ENCODE peak calls at places on chromosomes 6 and 20, in ten cellular contexts. T, Q, A, N, B, Z, O, K, L and D are unnamed samples.

GRCh38 chr6:170076466-170077165 is 214.3 kb downstream of the DLL1 start:
- DNase-seq in O (no peak), N (no peak), B (no peak), Q (no peak), L (peak; percentile 49), K (no peak), T (no peak), Z (no peak), A (peak; percentile 3), D (no peak)

GRCh38 chr6:100462990-100463684 is 1.6 kb downstream of the SIM1 start:
- DNase-seq in O (no peak), B (no peak), N (no peak), Z (no peak), Q (no peak), K (no peak), L (no peak), T (no peak), A (no peak), D (no peak)

GRCh38 chr6:33177552-33178446 is 14.5 kb downstream of the COL11A2 start:
- DNase-seq in B (no peak), Z (no peak), Q (no peak), K (no peak), N (no peak), O (no peak), A (no peak), T (no peak), L (peak; percentile 51), D (no peak)

GRCh38 chr6:34888441-34888820 is 589 bp upstream of the TAF11 start:
- DNase-seq in Q (no peak), B (no peak), A (no peak), N (no peak), Z (no peak), L (no peak), O (no peak), K (no peak), T (no peak), D (no peak)

GRCh38 chr6:108735991-108736345 is 112.3 kb upstream of the ARMC2 start:
- DNase-seq in K (no peak), B (no peak), N (no peak), Z (no peak), L (no peak), T (no peak), O (no peak), A (peak; percentile 49), Q (no peak), D (peak; percentile 43)

GRCh38 chr20:63625771-63626423 is 1.0 kb downstream of the GMEB2 start:
- DNase-seq in A (peak; percentile 27), K (peak; percentile 27), T (peak; percentile 17), Z (peak; percentile 25), B (peak; percentile 32), N (peak; percentile 34), L (no peak), Q (no peak), O (peak; percentile 34), D (peak; percentile 60)

GRCh38 chr6:46320505-46320904 is 149.7 kb upstream of the ENPP5 start:
- DNase-seq in Z (peak; percentile 12), O (no peak), A (no peak), N (no peak), B (no peak), K (peak; percentile 41), T (no peak), L (no peak), Q (no peak), D (no peak)

GRCh38 chr6:141510803-141511202 is 621.9 kb upstream of the GJE1 start:
- DNase-seq in Q (no peak), N (no peak), O (no peak), A (no peak), L (no peak), T (peak; percentile 23), K (no peak), B (no peak), Z (no peak), D (no peak)

GRCh38 chr6:5223309-5223708 is 37.4 kb downstream of the LYRM4 start:
- DNase-seq in B (no peak), T (no peak), O (no peak), K (no peak), L (no peak), N (no peak), Z (no peak), A (no peak), Q (no peak), D (no peak)

GRCh38 chr6:5215799-5216198 is 45.0 kb downstream of the LYRM4 start:
- DNase-seq in K (no peak), Q (no peak), O (no peak), B (no peak), A (peak; percentile 10), N (no peak), L (no peak), T (no peak), Z (no peak), D (no peak)

GRCh38 chr6:5219292-5219691 is 41.5 kb downstream of the LYRM4 start:
- DNase-seq in N (no peak), Q (no peak), O (no peak), A (no peak), B (no peak), K (no peak), Z (no peak), T (no peak), L (no peak), D (no peak)

GRCh38 chr6:5215181-5215580 is 45.6 kb downstream of the LYRM4 start:
- DNase-seq in T (peak; percentile 55), Q (peak; percentile 40), N (no peak), K (no peak), B (peak; percentile 14), A (no peak), L (no peak), O (no peak), Z (peak; percentile 41), D (no peak)

GRCh38 chr6:5220436-5220835 is 40.3 kb downstream of the LYRM4 start:
- DNase-seq in K (no peak), B (no peak), L (no peak), O (no peak), A (no peak), Q (no peak), T (no peak), Z (no peak), N (no peak), D (no peak)
- TF ChIP-seq CTCF in K (no peak), B (no peak), L (no peak), O (no peak), A (no peak), Q (no peak), T (no peak), Z (no peak), N (no peak), D (no peak)

DNA sequence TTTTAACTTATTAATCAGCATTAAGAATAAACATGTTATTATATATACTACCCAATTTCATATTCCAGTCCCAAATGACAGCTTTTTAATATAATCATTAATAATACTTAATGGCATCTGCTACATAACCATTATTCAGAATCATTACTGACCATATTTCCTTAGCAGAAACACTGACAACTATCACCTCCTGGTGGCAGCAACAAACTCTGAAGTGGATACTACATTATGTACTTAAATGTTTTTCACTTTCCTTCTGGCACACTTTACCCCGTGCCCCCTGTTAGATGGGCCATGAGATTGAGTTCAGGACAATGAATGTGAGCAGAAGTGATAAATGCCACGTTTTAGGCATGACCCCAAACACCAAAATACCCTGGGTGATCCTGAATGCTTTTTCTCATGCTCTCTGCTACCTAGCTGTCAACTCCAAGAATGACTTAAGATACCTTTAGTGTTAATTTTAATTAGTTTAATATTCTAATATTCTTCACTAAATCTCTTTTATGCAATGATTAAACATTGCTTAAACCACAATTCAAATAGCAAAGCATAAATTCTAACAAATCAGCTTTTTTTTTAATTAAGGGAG is 77.1 kb downstream of the LMBRD1 start:
- DNase-seq in A (no peak), O (no peak), T (peak; percentile 37), K (peak; percentile 42), Q (no peak), L (no peak), B (peak; percentile 47), Z (peak; percentile 65), N (peak; percentile 26), D (no peak)
- TF ChIP-seq CTCF in A (no peak), O (peak; percentile 42), T (peak; percentile 47), K (peak; percentile 50), Q (peak; percentile 56), L (no peak), B (peak; percentile 47), Z (peak; percentile 50), N (peak; percentile 35), D (no peak)

DNA sequence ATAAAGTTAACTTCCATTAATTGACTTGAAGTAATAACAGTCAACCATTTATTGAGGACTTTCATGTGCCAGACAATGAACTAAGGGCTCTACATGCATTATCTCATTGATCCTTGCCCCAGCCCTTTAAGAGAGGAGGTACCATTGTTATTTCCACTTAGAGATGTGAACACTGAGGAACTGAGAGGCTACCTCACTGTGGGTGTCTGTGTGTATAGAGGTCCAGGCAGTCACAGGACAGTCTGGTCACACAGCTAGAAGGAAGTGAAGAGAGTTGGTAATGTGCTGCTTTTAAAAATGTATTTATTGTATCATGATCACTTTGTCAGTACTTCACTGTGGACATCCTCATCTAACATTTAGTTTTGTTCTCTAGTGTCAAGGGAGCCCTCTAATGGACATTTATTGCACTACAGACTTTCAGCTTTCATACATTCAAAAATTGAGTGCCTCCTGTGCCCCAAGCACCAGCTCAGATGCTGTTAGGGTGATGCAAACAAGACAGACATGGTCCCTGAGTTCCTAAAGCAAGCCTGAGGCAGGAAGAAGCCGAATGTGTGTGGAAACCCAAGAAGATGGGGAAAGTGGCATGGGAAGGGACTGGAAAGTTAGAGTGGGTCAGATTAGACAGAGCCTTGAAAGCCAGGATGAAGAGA is 122.9 kb downstream of the SLC16A10 start:
- DNase-seq in N (no peak), Q (peak; percentile 27), K (peak; percentile 64), O (no peak), A (no peak), T (peak; percentile 57), L (no peak), B (peak; percentile 71), Z (peak; percentile 79), D (no peak)
- TF ChIP-seq CTCF in N (peak; percentile 80), Q (peak; percentile 75), K (peak; percentile 75), O (peak; percentile 73), A (peak; percentile 64), T (peak; percentile 79), L (peak; percentile 57), B (peak; percentile 69), Z (peak; percentile 62), D (no peak)

GRCh38 chr20:18287915-18288747 is at the start of gene ZNF133:
- DNase-seq in B (peak; percentile 95), O (peak; percentile 96), T (peak; percentile 89), Q (peak; percentile 57), K (peak; percentile 86), A (peak; percentile 98), Z (peak; percentile 93), N (peak; percentile 97), L (peak; percentile 97), D (peak; percentile 100)

GRCh38 chr20:18287546-18287914 is 797 bp upstream of the ZNF133 start:
- DNase-seq in K (no peak), T (no peak), O (no peak), Q (no peak), N (no peak), A (no peak), Z (no peak), B (no peak), L (peak; percentile 64), D (no peak)

GRCh38 chr20:18284805-18285533 is 3.4 kb upstream of the ZNF133 start:
- DNase-seq in B (peak; percentile 5), Q (no peak), T (peak; percentile 4), L (no peak), O (no peak), N (no peak), Z (peak; percentile 25), A (no peak), K (peak; percentile 9), D (no peak)

DNA sequence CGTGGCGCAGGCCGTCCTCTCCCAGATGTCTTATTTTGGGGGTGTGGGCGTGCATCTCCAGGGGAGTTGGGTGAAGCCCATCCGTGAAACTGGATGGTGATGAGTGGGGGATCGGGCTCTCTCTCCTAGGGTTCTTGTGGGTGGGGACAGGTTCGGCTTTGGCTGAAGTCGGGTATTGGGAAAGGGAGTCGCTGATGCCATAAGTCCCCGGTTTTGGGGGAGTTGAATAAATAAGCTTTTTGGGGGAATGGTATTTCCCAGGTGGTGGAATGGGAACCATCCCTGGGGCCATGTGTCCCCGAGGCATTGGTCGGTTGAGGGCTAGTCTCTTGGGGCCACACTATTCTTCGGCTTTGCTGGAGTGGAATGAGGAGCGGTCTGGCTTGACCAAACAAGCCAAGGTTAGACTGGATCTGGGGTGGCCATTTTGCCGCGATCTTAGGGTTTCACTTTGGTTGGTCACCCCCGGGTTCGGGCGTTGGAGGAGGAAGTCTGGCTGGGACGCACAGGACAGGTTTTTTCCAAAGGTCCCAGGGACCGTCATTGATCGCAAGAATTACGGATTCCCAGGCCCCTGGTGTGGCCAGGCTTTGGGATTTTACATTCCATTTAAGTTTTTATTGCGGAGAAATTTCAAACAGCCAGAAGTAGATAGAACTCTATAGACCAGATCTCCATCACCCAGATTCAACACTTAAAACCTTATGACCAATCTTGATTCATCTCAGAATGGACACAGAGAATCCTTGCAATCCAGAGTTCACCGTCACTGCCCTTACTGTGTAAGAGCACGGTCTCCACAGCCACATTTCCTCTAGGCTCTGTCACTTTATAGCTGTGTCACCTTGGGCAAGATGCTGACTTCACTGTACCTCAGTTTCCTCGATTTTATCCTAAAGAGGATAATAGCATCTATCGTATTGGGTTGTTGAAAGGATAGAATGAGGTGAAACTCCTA is 700 bp downstream of the ZNF133 start:
- DNase-seq in Z (peak; percentile 38), T (peak; percentile 17), K (peak; percentile 22), A (no peak), N (no peak), O (no peak), Q (no peak), B (peak; percentile 23), L (peak; percentile 62), D (peak; percentile 39)
- TF ChIP-seq CTCF in Z (no peak), T (no peak), K (no peak), A (no peak), N (no peak), O (no peak), Q (no peak), B (no peak), L (no peak), D (no peak)